ENCODE peak calls at places on chromosomes 11 and 22, in six cellular contexts. P is naive thymus-derived CD4-positive, alpha-beta T cell; N is Right ventricle myocardium superior; D is activated T-cell treated with anti-CD3 and anti-CD28 coated beads for 4 hours; R is stimulated activated CD4-positive, alpha-beta T cell treated with anti-CD3 and anti-CD28 coated beads, Interleukin-1b, Interleukin-23, amount 100 ng/mL, for 1 hour; J is C1 segment of cervical spinal cord. A is an unnamed sample.

GRCh38 chr11:70159612-70160570 is 43.2 kb upstream of the FADD start:
- DNase-seq in P (no peak), N (peak), D (no peak), R (no peak), J (no peak), A (no peak)

GRCh38 chr22:36737776-36738175 is 34.2 kb upstream of the CACNG2 start:
- DNase-seq in P (no peak), N (peak), D (no peak), R (no peak), J (no peak), A (peak)

GRCh38 chr22:31496735-31497146 is 405 bp downstream of the SFI1 start:
- DNase-seq in P (no peak), N (peak), D (peak), R (no peak), J (no peak), A (no peak)

GRCh38 chr11:69455969-69456368 is 25.5 kb upstream of the LINC01488 start:
- DNase-seq in P (no peak), N (peak), D (no peak), R (no peak), J (no peak), A (no peak)

GRCh38 chr22:27750866-27751265 is 50.7 kb downstream of the MN1 start:
- DNase-seq in P (no peak), N (no peak), D (no peak), R (no peak), J (no peak), A (no peak)

GRCh38 chr11:6268811-6269210 is 9.2 kb downstream of the CCKBR start:
- DNase-seq in P (no peak), N (no peak), D (no peak), R (no peak), J (no peak), A (no peak)

GRCh38 chr11:94664336-94664735 is 97.2 kb downstream of the PIWIL4 start:
- DNase-seq in P (no peak), N (no peak), D (no peak), R (no peak), J (no peak), A (no peak)

GRCh38 chr11:132312616-132313210 is 942.3 kb downstream of the NTM start:
- DNase-seq in P (no peak), N (no peak), D (no peak), R (no peak), J (peak), A (no peak)

GRCh38 chr11:108669711-108670110 is 4.8 kb downstream of the DDX10 start:
- DNase-seq in P (no peak), N (no peak), D (no peak), R (no peak), J (no peak), A (no peak)

GRCh38 chr11:121870202-121871045 is 245.6 kb downstream of the BLID start:
- DNase-seq in P (no peak), N (no peak), D (no peak), R (no peak), J (no peak), A (no peak)

GRCh38 chr22:29030618-29031235 is 30.9 kb downstream of the C22orf31 start:
- DNase-seq in P (no peak), N (peak), D (no peak), R (no peak), J (peak), A (peak)

GRCh38 chr11:77113382-77114088 is 10.9 kb downstream of the OMP start:
- DNase-seq in P (no peak), N (peak), D (no peak), R (no peak), J (no peak), A (no peak)

GRCh38 chr22:19806213-19807160 is 45.9 kb downstream of the TBX1 start:
- DNase-seq in P (no peak), N (no peak), D (no peak), R (no peak), J (no peak), A (peak)